ENCODE peak calls at places on chromosomes 4 and X, in ten cellular contexts. R, T, U, H, X, B, Z, L, M and F are unnamed samples.

GRCh38 chrX:6377365-6377764 is 148.7 kb upstream of the NLGN4X start:
- DNase-seq in R (no peak), T (no peak), U (no peak), H (no peak), X (no peak), B (no peak), Z (no peak), L (no peak), M (no peak), F (no peak)

GRCh38 chrX:118694628-118695027 is 32.8 kb upstream of the IL13RA1 start:
- DNase-seq in R (no peak), T (no peak), U (peak), H (peak), X (no peak), B (no peak), Z (peak), L (no peak), M (no peak), F (no peak)

GRCh38 chrX:119880552-119881437 is 9.2 kb downstream of the NDUFA1 start:
- DNase-seq in R (no peak), T (no peak), U (peak), H (peak), X (peak), B (no peak), Z (peak), L (peak), M (no peak), F (peak)

GRCh38 chr4:7424553-7425111 is 10.1 kb downstream of the PSAPL1 start:
- DNase-seq in R (no peak), T (peak), U (no peak), H (no peak), X (no peak), B (no peak), Z (no peak), L (no peak), M (no peak), F (no peak)

GRCh38 chrX:106917830-106918500 is 2.2 kb upstream of the CLDN2 start:
- DNase-seq in R (peak), T (no peak), U (peak), H (peak), X (no peak), B (no peak), Z (peak), L (no peak), M (no peak), F (peak)

GRCh38 chr4:78210694-78211093 is 153.6 kb downstream of the FRAS1 start:
- DNase-seq in R (no peak), T (no peak), U (no peak), H (no peak), X (no peak), B (no peak), Z (no peak), L (no peak), M (no peak), F (no peak)

GRCh38 chrX:71292669-71293379 is 8.7 kb upstream of the ITGB1BP2 start:
- DNase-seq in R (no peak), T (no peak), U (no peak), H (peak), X (no peak), B (no peak), Z (no peak), L (no peak), M (no peak), F (no peak)

GRCh38 chrX:132565273-132565672 is 76.4 kb upstream of the MBNL3 start:
- DNase-seq in R (no peak), T (no peak), U (no peak), H (peak), X (no peak), B (no peak), Z (no peak), L (no peak), M (no peak), F (no peak)

GRCh38 chrX:74325130-74326059 is 21.4 kb downstream of the ZCCHC13 start:
- DNase-seq in R (no peak), T (no peak), U (no peak), H (no peak), X (no peak), B (no peak), Z (no peak), L (no peak), M (no peak), F (no peak)

GRCh38 chr4:125639182-125639621 is 324.4 kb downstream of the FAT4 start:
- DNase-seq in R (no peak), T (no peak), U (no peak), H (peak), X (no peak), B (no peak), Z (peak), L (no peak), M (no peak), F (no peak)

GRCh38 chr4:111812760-111813159 is 332.5 kb upstream of the FAM241A start:
- DNase-seq in R (no peak), T (no peak), U (no peak), H (no peak), X (no peak), B (no peak), Z (no peak), L (no peak), M (no peak), F (no peak)

GRCh38 chr4:18075823-18076433 is 54.4 kb upstream of the LCORL start:
- DNase-seq in R (no peak), T (peak), U (peak), H (no peak), X (no peak), B (no peak), Z (no peak), L (peak), M (no peak), F (no peak)

GRCh38 chr4:102416765-102417164 is 71.5 kb upstream of the SLC39A8 start:
- DNase-seq in R (no peak), T (no peak), U (no peak), H (no peak), X (no peak), B (no peak), Z (no peak), L (no peak), M (no peak), F (no peak)

GRCh38 chr4:102422843-102423242 is 77.6 kb upstream of the SLC39A8 start:
- DNase-seq in R (no peak), T (no peak), U (no peak), H (no peak), X (no peak), B (no peak), Z (no peak), L (no peak), M (no peak), F (no peak)

GRCh38 chr4:102423375-102423774 is 77.8 kb upstream of the NFKB1 start:
- DNase-seq in R (no peak), T (no peak), U (no peak), H (no peak), X (no peak), B (no peak), Z (no peak), L (no peak), M (no peak), F (no peak)

DNA sequence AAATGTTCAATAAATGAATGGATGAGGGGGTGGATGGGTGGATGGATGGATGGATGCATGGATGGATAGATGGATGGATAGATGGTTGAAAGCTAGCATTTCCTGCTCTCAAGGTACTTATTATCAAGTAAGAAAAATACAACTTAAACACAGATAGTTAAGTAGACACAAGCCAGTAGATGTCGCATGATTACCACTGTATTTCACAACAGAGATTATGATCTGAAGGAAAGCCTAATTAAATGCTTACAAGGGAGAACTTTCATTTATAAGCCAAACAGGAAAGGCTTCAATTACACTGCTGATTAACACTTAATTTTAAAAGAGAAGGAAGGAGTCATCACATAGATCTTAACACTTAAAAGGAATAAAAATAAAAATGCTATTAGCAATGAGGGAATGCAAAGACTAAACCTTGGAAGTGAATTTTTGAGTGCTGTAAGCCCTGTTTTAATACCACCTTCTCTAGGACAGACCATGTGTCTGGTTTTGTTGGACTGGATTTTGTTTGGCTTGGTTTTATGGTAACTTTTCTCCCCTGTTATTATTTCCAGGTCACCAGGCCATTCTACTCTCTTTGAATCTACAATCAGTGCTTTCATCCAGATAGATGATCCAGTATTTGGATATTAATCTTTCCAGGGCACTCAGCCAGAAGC is 75.4 kb upstream of the SLC39A8 start:
- DNase-seq in R (no peak), T (no peak), U (peak), H (peak), X (no peak), B (no peak), Z (peak), L (no peak), M (no peak), F (no peak)
- TF ChIP-seq CTCF in R (no peak), T (no peak), U (no peak), H (peak), X (no peak), B (no peak), Z (no peak), L (no peak), M (peak), F (peak)

GRCh38 chr4:68349361-68350360 is at the start of gene YTHDC1:
- DNase-seq in R (peak), T (peak), U (peak), H (peak), X (peak), B (peak), Z (peak), L (peak), M (peak), F (peak)
- TF ChIP-seq CTCF in R (no peak), T (peak), U (no peak), H (no peak), X (no peak), B (no peak), Z (no peak), L (no peak), M (no peak), F (no peak)

GRCh38 chr4:110480031-110480549 is 4.1 kb downstream of the ENPEP start:
- DNase-seq in R (no peak), T (peak), U (no peak), H (peak), X (no peak), B (no peak), Z (peak), L (no peak), M (peak), F (no peak)
- TF ChIP-seq CTCF in R (no peak), T (no peak), U (no peak), H (peak), X (no peak), B (no peak), Z (peak), L (no peak), M (peak), F (no peak)

DNA sequence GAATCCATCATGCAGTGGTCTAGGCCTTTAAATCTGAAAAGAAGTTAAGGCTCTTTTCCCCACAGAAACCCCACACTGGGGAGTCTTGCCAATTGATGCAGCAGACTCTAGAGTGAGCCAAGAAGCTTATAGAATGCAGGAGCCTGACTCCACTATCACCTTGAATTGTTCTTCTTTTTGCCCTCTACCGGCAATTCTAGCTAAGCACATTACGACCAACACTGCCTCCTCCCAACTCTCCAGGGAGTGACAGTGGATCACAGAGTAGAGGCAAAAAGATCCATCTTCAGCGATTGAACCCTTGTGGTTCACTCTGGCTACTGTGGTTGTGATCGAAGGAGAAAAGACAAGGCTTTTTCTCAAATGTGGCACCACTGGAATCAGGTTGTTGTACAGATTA is 331.5 kb downstream of the NKX6-1 start:
- DNase-seq in R (no peak), T (no peak), U (no peak), H (no peak), X (no peak), B (no peak), Z (no peak), L (no peak), M (no peak), F (no peak)
- TF ChIP-seq CTCF in R (no peak), T (no peak), U (no peak), H (no peak), X (no peak), B (peak), Z (no peak), L (no peak), M (peak), F (no peak)

GRCh38 chrX:144219035-144219434 is 335.2 kb downstream of the UBE2NL start:
- DNase-seq in R (no peak), T (no peak), U (no peak), H (no peak), X (no peak), B (no peak), Z (no peak), L (no peak), M (no peak), F (no peak)
- TF ChIP-seq CTCF in R (no peak), T (no peak), U (no peak), H (no peak), X (no peak), B (peak), Z (no peak), L (no peak), M (no peak), F (no peak)

GRCh38 chrX:52213276-52213675 is 28.6 kb downstream of the MAGED4 start:
- DNase-seq in R (no peak), T (no peak), U (no peak), H (no peak), X (no peak), B (no peak), Z (no peak), L (no peak), M (no peak), F (no peak)
- TF ChIP-seq CTCF in R (no peak), T (no peak), U (no peak), H (no peak), X (no peak), B (no peak), Z (no peak), L (no peak), M (no peak), F (no peak)

GRCh38 chr4:42845586-42845985 is 46.9 kb upstream of the GRXCR1 start:
- DNase-seq in R (no peak), T (no peak), U (no peak), H (no peak), X (no peak), B (no peak), Z (no peak), L (no peak), M (no peak), F (no peak)

GRCh38 chr4:42844422-42844821 is 48.1 kb upstream of the GRXCR1 start:
- DNase-seq in R (no peak), T (no peak), U (no peak), H (no peak), X (no peak), B (no peak), Z (no peak), L (no peak), M (no peak), F (no peak)

GRCh38 chr4:42843694-42844093 is 48.8 kb upstream of the GRXCR1 start:
- DNase-seq in R (no peak), T (no peak), U (no peak), H (no peak), X (no peak), B (no peak), Z (no peak), L (no peak), M (no peak), F (no peak)
- TF ChIP-seq CTCF in R (no peak), T (peak), U (no peak), H (no peak), X (no peak), B (no peak), Z (no peak), L (no peak), M (no peak), F (no peak)

DNA sequence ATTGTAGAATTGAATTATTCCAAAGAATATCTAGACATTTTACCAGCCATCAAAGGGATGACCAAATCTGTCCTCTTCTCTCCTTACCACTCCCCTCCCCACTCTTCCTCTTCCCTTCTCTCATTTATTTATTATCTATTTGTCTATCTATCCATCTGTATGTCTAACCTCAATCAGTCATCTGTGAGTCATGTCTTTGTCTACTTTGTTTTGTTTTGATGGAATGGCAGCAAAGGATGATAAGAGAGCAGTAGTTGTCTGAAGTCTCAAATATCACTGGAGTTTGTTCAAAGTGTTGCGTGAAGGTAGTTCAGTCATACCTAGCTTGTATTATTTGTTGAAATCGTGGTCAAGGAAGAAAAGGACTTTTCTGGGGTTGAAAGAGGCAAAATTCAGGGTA is 34.7 kb upstream of the PGRMC2 start:
- DNase-seq in R (no peak), T (no peak), U (peak), H (no peak), X (no peak), B (no peak), Z (no peak), L (no peak), M (no peak), F (no peak)
- TF ChIP-seq CTCF in R (no peak), T (no peak), U (no peak), H (no peak), X (no peak), B (no peak), Z (no peak), L (no peak), M (no peak), F (no peak)